ENCODE peak calls at places on chromosomes 2 and 18, in five cellular contexts. F is endothelial cell of umbilical vein, Y is K562, K is HepG2, S is HCT116. C is an unnamed sample. For H3K36me3, the result is how much of the 10 kb centered on the place peaks cover.

GRCh38 chr18:50853863-50854271 is 25.1 kb upstream of the ME2 start:
- DNase-seq in F (peak), Y (peak), K (peak), S (no peak), C (no peak)

GRCh38 chr2:134411279-134411827 is 157.5 kb downstream of the MGAT5 start:
- DNase-seq in F (no peak), Y (no peak), K (no peak), S (no peak), C (no peak)

GRCh38 chr18:59021500-59021899 is 118.2 kb upstream of the SEC11C start:
- DNase-seq in F (no peak), Y (no peak), K (no peak), S (no peak), C (no peak)

GRCh38 chr2:169091761-169092523 is 22.6 kb downstream of the DHRS9 start:
- DNase-seq in F (no peak), Y (no peak), K (no peak), S (peak), C (no peak)

GRCh38 chr18:74511823-74512222 is 15.7 kb downstream of the CNDP2 start:
- DNase-seq in F (no peak), Y (no peak), K (no peak), S (no peak), C (no peak)

GRCh38 chr18:76354348-76354747 is 140.7 kb downstream of the ZNF516 start:
- DNase-seq in F (peak), Y (no peak), K (no peak), S (no peak), C (no peak)

GRCh38 chr18:7873316-7873715 is 306.2 kb downstream of the PTPRM start:
- DNase-seq in F (no peak), Y (no peak), K (no peak), S (no peak), C (no peak)

GRCh38 chr2:45403036-45403435 is 208.0 kb downstream of the SRBD1 start:
- DNase-seq in F (no peak), Y (no peak), K (no peak), S (no peak), C (no peak)

GRCh38 chr18:54033087-54033486 is 191.4 kb downstream of the MBD2 start:
- DNase-seq in F (no peak), Y (no peak), K (no peak), S (no peak), C (no peak)

GRCh38 chr18:3612315-3612714 is 162.3 kb downstream of the TGIF1 start:
- DNase-seq in F (no peak), Y (no peak), K (no peak), S (no peak), C (no peak)

GRCh38 chr18:35050004-35050623 is 8.9 kb downstream of the MAPRE2 start:
- DNase-seq in F (no peak), Y (no peak), K (no peak), S (no peak), C (no peak)

GRCh38 chr2:168060956-168061750 is 186.2 kb downstream of the STK39 start:
- DNase-seq in F (no peak), Y (no peak), K (no peak), S (no peak), C (no peak)

GRCh38 chr2:230863031-230863430 is 1.7 kb upstream of the ITM2C start:
- DNase-seq in F (no peak), Y (no peak), K (no peak), S (no peak), C (no peak)

GRCh38 chr18:44715245-44715644 is 34.6 kb downstream of the SETBP1 start:
- DNase-seq in F (no peak), Y (no peak), K (no peak), S (no peak), C (no peak)

GRCh38 chr2:37864217-37864616 is 60.9 kb upstream of the RMDN2 start:
- DNase-seq in F (no peak), Y (no peak), K (no peak), S (no peak), C (no peak)

GRCh38 chr18:56285387-56286055 is 352.9 kb downstream of the TXNL1 start:
- DNase-seq in F (no peak), Y (no peak), K (no peak), S (no peak), C (no peak)

GRCh38 chr2:128519517-128520215 is 201.0 kb upstream of the HS6ST1 start:
- DNase-seq in F (no peak), Y (no peak), K (no peak), S (no peak), C (no peak)

GRCh38 chr2:214232266-214232665 is 178.6 kb upstream of the VWC2L start:
- DNase-seq in F (no peak), Y (no peak), K (no peak), S (no peak), C (no peak)

GRCh38 chr2:168978461-168978861 is 52.7 kb downstream of the ABCB11 start:
- DNase-seq in F (no peak), Y (no peak), K (no peak), S (no peak), C (no peak)

GRCh38 chr2:198394208-198394607 is 589.8 kb downstream of the PLCL1 start:
- DNase-seq in F (no peak), Y (no peak), K (no peak), S (no peak), C (no peak)

GRCh38 chr2:174342600-174343342 is 8.0 kb downstream of the SP9 start:
- DNase-seq in F (peak), Y (no peak), K (no peak), S (no peak), C (no peak)

GRCh38 chr2:174343343-174343637 is 8.5 kb downstream of the SP9 start:
- DNase-seq in F (no peak), Y (no peak), K (no peak), S (no peak), C (no peak)

GRCh38 chr2:174340400-174341300 is 5.9 kb downstream of the SP9 start:
- DNase-seq in F (no peak), Y (no peak), K (peak), S (no peak), C (no peak)

GRCh38 chr2:174341301-174341994 is 6.7 kb downstream of the SP9 start:
- DNase-seq in F (peak), Y (peak), K (peak), S (peak), C (peak)

GRCh38 chr2:174341995-174342571 is 7.3 kb downstream of the SP9 start:
- DNase-seq in F (no peak), Y (no peak), K (no peak), S (no peak), C (no peak)
- TF ChIP-seq EZH2 in F (peak), Y (no peak), K (peak), S (no peak), C (no peak)

GRCh38 chr2:104736026-104736425 is 117.9 kb upstream of the POU3F3 start:
- DNase-seq in F (no peak), Y (no peak), K (no peak), S (no peak), C (no peak)

GRCh38 chr2:104733544-104733943 is 120.4 kb upstream of the POU3F3 start:
- DNase-seq in F (no peak), Y (peak), K (peak), S (peak), C (no peak)

GRCh38 chr2:104734937-104735586 is 118.9 kb upstream of the POU3F3 start:
- DNase-seq in F (no peak), Y (no peak), K (no peak), S (no peak), C (no peak)
- TF ChIP-seq POLR2AphosphoS5 in F (no peak), Y (no peak), K (no peak), S (no peak), C (no peak)

GRCh38 chr2:239978381-239978780 is 46.8 kb downstream of the NDUFA10 start:
- DNase-seq in F (no peak), Y (no peak), K (no peak), S (no peak), C (no peak)
- H3K36me3 ChIP-seq in F (under half), Y (half or more), K (under half), S (under half), C (under half)

GRCh38 chr2:238845583-238846480 is 2.1 kb upstream of the TWIST2 start:
- DNase-seq in F (no peak), Y (no peak), K (no peak), S (no peak), C (no peak)

GRCh38 chr2:238847841-238848565 is at the start of gene TWIST2:
- DNase-seq in F (peak), Y (no peak), K (no peak), S (no peak), C (no peak)

GRCh38 chr2:238847432-238847801 is 468 bp upstream of the TWIST2 start:
- DNase-seq in F (peak), Y (no peak), K (no peak), S (no peak), C (no peak)

GRCh38 chr2:238848566-238848940 is 668 bp downstream of the TWIST2 start:
- DNase-seq in F (no peak), Y (no peak), K (no peak), S (no peak), C (no peak)

DNA sequence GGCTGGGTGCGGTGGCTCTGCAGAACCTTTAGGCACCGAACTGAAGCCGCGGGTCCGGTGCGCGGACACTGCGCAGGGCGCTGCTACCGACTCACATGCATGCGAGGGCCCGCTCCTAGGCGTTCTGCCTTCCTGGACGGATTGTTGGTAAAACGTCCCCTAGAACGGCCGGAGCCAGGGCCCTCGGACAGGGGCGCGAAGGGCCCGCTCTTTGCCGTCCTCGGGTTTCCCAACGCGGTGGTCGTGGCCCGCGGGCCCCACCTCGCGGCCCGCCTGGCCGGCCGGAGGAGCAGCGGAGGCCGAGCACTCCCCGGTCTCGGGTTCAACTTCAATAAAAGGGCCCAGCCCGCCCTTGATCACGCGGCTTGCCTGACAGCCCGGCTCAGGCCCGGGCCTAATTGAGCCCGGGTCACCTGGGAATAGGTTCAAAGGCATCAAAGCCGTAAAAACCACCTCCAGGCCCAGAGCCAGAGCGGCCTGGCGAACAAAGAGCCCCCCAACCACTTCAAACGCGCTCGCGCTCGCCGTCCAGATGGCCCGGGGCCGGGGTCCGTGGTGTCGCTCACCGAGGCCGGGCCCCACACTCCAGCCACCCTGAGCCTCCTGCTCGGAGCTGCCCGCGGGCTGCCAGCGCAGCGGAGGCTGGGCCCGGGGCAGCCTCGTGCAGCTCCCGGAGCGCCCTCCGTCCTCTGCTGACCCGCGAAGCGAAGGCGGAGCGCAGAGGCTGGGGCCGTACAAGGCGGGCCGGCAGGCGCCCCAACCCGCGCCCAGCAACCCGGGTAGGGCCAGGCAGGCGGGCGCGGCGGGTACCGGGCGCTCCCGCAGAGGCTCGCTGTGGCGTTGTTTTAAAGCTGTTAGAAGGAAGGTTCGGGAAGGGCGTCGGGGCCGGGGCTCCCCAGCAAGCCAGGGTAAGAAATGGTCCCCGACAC is 1.1 kb upstream of the TWIST2 start:
- DNase-seq in F (peak), Y (no peak), K (no peak), S (no peak), C (no peak)
- TF ChIP-seq EZH2 in F (peak), Y (no peak), K (no peak), S (no peak), C (no peak)

GRCh38 chr18:67677489-67677888 is 161.0 kb upstream of the DSEL start:
- DNase-seq in F (no peak), Y (no peak), K (no peak), S (no peak), C (no peak)

DNA sequence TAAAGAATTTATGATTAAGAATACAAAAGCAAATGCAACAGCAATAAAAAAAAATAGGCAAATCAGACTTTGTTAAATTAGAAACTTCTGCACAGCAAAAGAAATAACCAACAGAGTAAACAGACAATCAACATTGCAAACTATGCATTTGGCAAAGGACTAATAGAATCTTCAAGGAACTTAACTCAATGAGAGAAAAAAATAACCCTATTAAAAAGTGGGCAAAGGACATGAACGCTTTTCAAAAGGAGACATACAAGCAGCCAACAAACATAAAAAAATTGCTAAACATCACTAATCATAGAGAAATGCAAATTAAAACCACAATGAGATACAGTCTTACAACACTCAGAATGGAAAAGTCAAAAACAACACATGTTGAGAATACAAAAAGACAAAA is 166.0 kb upstream of the DSEL start:
- DNase-seq in F (no peak), Y (no peak), K (no peak), S (no peak), C (no peak)
- TF ChIP-seq POLR2AphosphoS5 in F (no peak), Y (no peak), K (no peak), S (no peak), C (no peak)

GRCh38 chr2:73868204-73868978 is 24.4 kb upstream of the ACTG2 start:
- DNase-seq in F (no peak), Y (no peak), K (no peak), S (no peak), C (no peak)

GRCh38 chr2:73859721-73860586 is 31.2 kb downstream of the STAMBP start:
- DNase-seq in F (peak), Y (peak), K (peak), S (peak), C (no peak)

GRCh38 chr2:73862987-73863386 is 29.8 kb upstream of the ACTG2 start:
- DNase-seq in F (no peak), Y (no peak), K (no peak), S (no peak), C (no peak)
- H3K36me3 ChIP-seq in F (under half), Y (half or more), K (under half), S (under half), C (half or more)

DNA sequence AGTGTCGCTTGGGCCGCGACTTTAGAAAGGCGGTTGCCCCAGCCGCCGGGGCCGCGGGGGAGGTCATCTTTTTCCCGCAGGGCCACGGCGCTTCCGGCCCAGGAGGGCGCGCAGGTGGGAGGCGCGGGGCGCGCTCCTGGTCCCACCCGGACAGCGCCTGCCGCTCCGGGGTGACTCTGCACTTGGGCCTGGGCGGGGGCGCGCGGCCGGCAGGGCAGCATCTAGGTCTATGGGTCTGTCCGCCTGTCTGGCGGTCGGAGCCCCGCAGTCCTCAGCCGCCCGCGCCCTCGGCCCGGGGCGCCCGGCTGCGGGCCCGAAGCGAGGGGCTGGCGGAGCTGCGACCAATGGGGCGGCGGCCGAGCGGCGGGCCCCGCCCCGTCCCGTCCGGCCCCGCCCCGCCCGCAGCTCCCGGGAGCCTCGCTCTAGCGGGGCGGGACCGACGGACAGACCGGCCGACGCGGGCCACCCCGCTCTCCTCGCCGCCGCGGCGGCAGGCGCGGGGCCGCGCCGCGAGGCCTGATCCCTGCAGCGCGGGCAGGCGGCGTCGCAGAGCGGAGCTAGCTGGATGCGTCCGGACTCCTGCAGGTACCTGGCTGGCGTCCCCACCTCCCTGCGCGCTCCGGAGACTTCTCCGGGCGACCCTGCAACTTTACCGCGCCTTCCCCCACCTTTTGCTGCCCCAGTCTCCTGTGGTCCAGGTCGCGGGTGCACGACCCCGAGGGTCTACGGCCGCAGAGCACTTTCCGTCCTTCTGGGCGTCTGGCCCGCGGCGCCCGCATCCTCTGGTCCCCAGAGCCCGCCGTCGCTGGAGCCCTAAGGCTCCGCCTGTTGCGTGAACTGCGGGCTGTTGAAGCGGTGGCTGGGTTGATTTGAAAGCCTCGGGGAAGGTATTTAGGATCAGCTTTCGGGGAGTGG is at the start of gene KCNS3:
- DNase-seq in F (peak), Y (peak), K (no peak), S (no peak), C (no peak)
- TF ChIP-seq EZH2 in F (peak), Y (no peak), K (no peak), S (no peak), C (no peak)

C was measured in SK-N-MC.